ENCODE peak calls at places on chromosome 17, in nine cellular contexts. K is stomach; L is CD8-positive, alpha-beta memory T cell; P is mucosa of descending colon; N is ovary; W is SJSA1; T is heart left ventricle; R is HCT116; B is astrocyte. F is an unnamed sample.
A peak's percentile ranks its signal among the peaks of the same experiment; 100 is the strongest.

GRCh38 chr17:35807371-35808144 is 1.7 kb upstream of the TAF15 start:
- DNase-seq in R (no peak), P (no peak), K (no peak), W (no peak), T (no peak), L (no peak), B (peak; percentile 47), N (no peak), F (no peak)

GRCh38 chr17:46841561-46842379 is 9.6 kb upstream of the WNT9B start:
- DNase-seq in B (no peak), K (no peak), P (no peak), T (no peak), L (no peak), N (no peak), W (no peak), R (no peak), F (peak; percentile 56)

GRCh38 chr17:2214047-2214717 is 89.4 kb downstream of the SMG6 start:
- DNase-seq in N (peak; percentile 60), L (no peak), K (no peak), P (no peak), W (peak; percentile 69), R (no peak), B (peak; percentile 93), T (peak; percentile 52), F (no peak)

GRCh38 chr17:54694287-54694887 is 206.3 kb upstream of the TOM1L1 start:
- DNase-seq in L (no peak), K (no peak), W (no peak), T (no peak), R (no peak), N (no peak), B (no peak), P (no peak), F (no peak)

GRCh38 chr17:50689956-50690886 is 17.5 kb downstream of the ANKRD40 start:
- DNase-seq in B (no peak), R (no peak), W (no peak), P (no peak), L (no peak), N (no peak), T (no peak), K (no peak), F (no peak)

GRCh38 chr17:18129041-18129502 is 20.5 kb downstream of the MYO15A start:
- DNase-seq in L (no peak), K (peak; percentile 77), R (no peak), B (peak; percentile 8), T (no peak), N (no peak), P (no peak), W (no peak), F (no peak)

GRCh38 chr17:65099941-65100315 is 37.2 kb upstream of the RGS9 start:
- DNase-seq in K (peak; percentile 45), L (peak; percentile 50), T (no peak), R (peak; percentile 80), B (peak; percentile 80), N (no peak), P (peak; percentile 68), W (peak; percentile 86), F (peak; percentile 29)

GRCh38 chr17:2144701-2145100 is 89.8 kb downstream of the HIC1 start:
- DNase-seq in K (no peak), B (no peak), R (no peak), P (no peak), W (no peak), N (no peak), T (no peak), L (no peak), F (no peak)

GRCh38 chr17:7886227-7887037 is 2.2 kb upstream of the CHD3 start:
- DNase-seq in B (no peak), P (peak; percentile 66), N (peak; percentile 69), W (no peak), L (peak; percentile 68), R (no peak), K (peak; percentile 54), T (no peak), F (peak; percentile 49)

GRCh38 chr17:71247455-71248015 is 873.3 kb upstream of the SOX9 start:
- DNase-seq in B (no peak), L (no peak), T (no peak), P (no peak), K (no peak), N (no peak), R (no peak), W (no peak), F (no peak)

GRCh38 chr17:47276868-47277267 is 23.2 kb downstream of the ITGB3 start:
- DNase-seq in B (peak; percentile 73), R (no peak), W (peak; percentile 84), K (peak; percentile 64), N (peak; percentile 71), P (no peak), T (peak; percentile 79), L (no peak), F (peak; percentile 81)

GRCh38 chr17:38783227-38783626 is 16.1 kb downstream of the PIP4K2B start:
- DNase-seq in N (no peak), T (no peak), B (no peak), W (no peak), R (no peak), P (no peak), L (no peak), K (no peak), F (no peak)

GRCh38 chr17:38789185-38789584 is 10.2 kb downstream of the PIP4K2B start:
- DNase-seq in L (no peak), B (no peak), K (no peak), T (no peak), R (no peak), N (no peak), W (no peak), P (no peak), F (no peak)

GRCh38 chr17:38791162-38791561 is 8.2 kb downstream of the PIP4K2B start:
- DNase-seq in R (no peak), K (no peak), T (no peak), N (no peak), B (no peak), L (no peak), W (no peak), P (no peak), F (no peak)

DNA sequence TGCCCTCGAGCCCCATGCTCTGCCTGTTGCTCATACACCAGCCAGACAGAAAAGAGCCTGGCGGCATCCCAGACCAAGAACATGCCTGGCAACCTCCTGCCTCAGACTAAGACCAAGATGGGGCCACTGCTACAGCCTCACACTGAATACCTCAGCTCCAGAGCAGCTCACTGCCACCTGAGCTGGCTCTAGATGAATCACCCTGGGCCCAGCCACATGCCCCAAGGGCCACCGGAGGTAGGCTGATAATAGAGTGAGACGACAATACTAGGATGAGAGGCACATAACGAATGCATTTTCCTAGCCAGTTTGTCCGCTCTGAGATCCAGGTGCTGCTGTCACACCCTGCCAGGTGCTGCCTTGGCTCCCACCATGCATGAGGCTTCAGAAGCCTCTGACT is 13.0 kb downstream of the PIP4K2B start:
- DNase-seq in T (no peak), P (no peak), K (no peak), N (no peak), W (no peak), B (no peak), R (no peak), L (no peak), F (no peak)
- H3K36me3 ChIP-seq in T (peaks cover 31% of the 10 kb centered on the region), P (peaks cover 18% of the 10 kb centered on the region), K (peaks cover 56% of the 10 kb centered on the region), N (no peaks in the 10 kb centered on the region), W (peaks cover 53% of the 10 kb centered on the region), B (peaks cover 32% of the 10 kb centered on the region), R (peaks cover 23% of the 10 kb centered on the region), L (peaks cover 49% of the 10 kb centered on the region), F (peaks cover 39% of the 10 kb centered on the region)

GRCh38 chr17:14448816-14449215 is 147.9 kb downstream of the HS3ST3B1 start:
- DNase-seq in T (no peak), W (no peak), P (no peak), R (no peak), K (no peak), N (no peak), B (no peak), L (no peak), F (no peak)

GRCh38 chr17:14437176-14437575 is 136.3 kb downstream of the HS3ST3B1 start:
- DNase-seq in N (no peak), W (no peak), K (no peak), P (no peak), B (no peak), T (no peak), R (no peak), L (no peak), F (no peak)

GRCh38 chr17:14442798-14443553 is 142.1 kb downstream of the HS3ST3B1 start:
- DNase-seq in K (no peak), R (no peak), W (peak; percentile 53), B (no peak), T (no peak), P (no peak), L (no peak), N (no peak), F (no peak)
- H3K4me1 ChIP-seq in K (no peaks in the 10 kb centered on the region), R (no peaks in the 10 kb centered on the region), W (peaks cover 17% of the 10 kb centered on the region), B (no peaks in the 10 kb centered on the region), T (no peaks in the 10 kb centered on the region), P (no peaks in the 10 kb centered on the region), L (no peaks in the 10 kb centered on the region), N (no peaks in the 10 kb centered on the region), F (no peaks in the 10 kb centered on the region)

DNA sequence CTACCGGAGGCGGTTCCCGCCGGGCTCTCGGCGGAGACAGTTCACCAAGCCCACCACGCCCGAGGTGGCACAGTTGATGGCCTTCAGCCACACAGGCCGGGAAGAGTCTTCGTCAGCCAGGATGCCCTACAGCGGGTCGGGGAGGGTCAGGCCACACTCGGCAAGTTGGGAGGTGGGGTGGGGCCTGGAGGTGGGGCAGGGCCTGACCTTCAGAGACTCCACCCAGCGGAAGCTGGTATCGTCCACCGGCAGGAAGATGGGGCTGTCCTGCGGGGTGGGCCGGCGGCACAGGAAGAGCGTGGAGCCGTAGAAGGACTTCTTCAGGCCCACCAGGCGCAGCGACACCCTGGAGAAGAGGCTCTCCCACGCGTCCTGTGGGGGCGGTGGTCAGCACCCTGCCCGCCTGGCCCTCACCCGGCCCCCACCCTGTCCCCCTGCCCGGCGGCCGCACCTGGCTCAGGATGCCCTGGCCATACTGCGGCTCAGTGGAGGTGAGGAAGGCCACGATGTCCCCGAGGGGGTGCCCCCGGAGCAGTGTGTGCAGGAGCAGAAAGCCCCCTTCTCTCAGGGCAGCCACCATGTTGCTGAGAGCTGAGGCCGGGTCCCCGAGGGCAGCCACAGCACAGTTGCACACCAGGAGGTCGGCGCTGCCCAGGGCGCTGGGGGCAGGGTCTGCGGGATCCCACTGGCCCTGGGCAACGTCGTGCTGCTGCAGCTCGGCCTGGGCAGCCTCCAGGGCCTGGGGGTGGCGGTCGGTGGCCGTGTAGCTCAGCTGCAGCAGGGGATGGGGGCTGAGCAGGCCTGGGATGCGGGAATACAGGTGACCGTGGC is 12.8 kb downstream of the FASN start:
- DNase-seq in L (no peak), W (no peak), B (no peak), P (no peak), R (no peak), N (no peak), K (no peak), T (no peak), F (peak; percentile 74)
- H3K36me3 ChIP-seq in L (peaks cover 9% of the 10 kb centered on the region), W (peaks cover 98% of the 10 kb centered on the region), B (peaks cover 8% of the 10 kb centered on the region), P (peaks cover 32% of the 10 kb centered on the region), R (peaks cover 99% of the 10 kb centered on the region), N (no peaks in the 10 kb centered on the region), K (peaks cover 100% of the 10 kb centered on the region), T (peaks cover 31% of the 10 kb centered on the region), F (peaks cover 59% of the 10 kb centered on the region)

GRCh38 chr17:73192894-73193701 is at the start of gene COG1:
- DNase-seq in P (peak; percentile 95), W (peak; percentile 95), T (peak; percentile 92), B (peak; percentile 77), N (peak; percentile 94), K (peak; percentile 91), L (peak; percentile 73), R (peak; percentile 76), F (peak; percentile 95)
- H3K4me1 ChIP-seq in P (peaks cover 23% of the 10 kb centered on the region), W (peaks cover 33% of the 10 kb centered on the region), T (peaks cover 4% of the 10 kb centered on the region), B (peaks cover 12% of the 10 kb centered on the region), N (peaks cover 1% of the 10 kb centered on the region), K (peaks cover 24% of the 10 kb centered on the region), L (peaks cover 16% of the 10 kb centered on the region), R (peaks cover 35% of the 10 kb centered on the region), F (peaks cover 6% of the 10 kb centered on the region)